ENCODE peak calls at places on chromosome 14, in six cellular contexts. G is pancreas, K is WERI-Rb-1, W is lung, S is PC-3, U is uterus. B is an unnamed sample. For H3K9me3, the result is how much of the 10 kb centered on the place peaks cover.

GRCh38 chr14:64423987-64424386 is 35.8 kb downstream of the MTHFD1 start:
- DNase-seq in S (peak), K (no peak), G (no peak), W (no peak), U (no peak), B (no peak)

GRCh38 chr14:95196268-95196667 is 38.9 kb upstream of the DICER1 start:
- DNase-seq in K (no peak), W (no peak), U (no peak), S (peak), G (no peak), B (no peak)

GRCh38 chr14:72549026-72549425 is 344.9 kb downstream of the DPF3 start:
- DNase-seq in U (no peak), G (no peak), K (no peak), W (no peak), S (peak), B (peak)

GRCh38 chr14:72925171-72925759 is 999 bp upstream of the DCAF4 start:
- DNase-seq in S (no peak), W (peak), G (no peak), K (no peak), U (no peak), B (no peak)

GRCh38 chr14:74531467-74531866 is 37.9 kb downstream of the ISCA2 start:
- DNase-seq in W (peak), K (peak), S (peak), G (no peak), U (no peak), B (no peak)

GRCh38 chr14:81819910-81820309 is 286.3 kb upstream of the SEL1L start:
- DNase-seq in S (no peak), K (no peak), W (no peak), G (no peak), U (no peak), B (no peak)

GRCh38 chr14:49303952-49304516 is 282.1 kb downstream of the RPS29 start:
- DNase-seq in S (peak), G (no peak), U (no peak), W (no peak), K (no peak), B (no peak)

GRCh38 chr14:51188566-51189185 is 51.4 kb upstream of the TMX1 start:
- DNase-seq in U (peak), K (no peak), W (no peak), S (peak), G (no peak), B (no peak)

GRCh38 chr14:58918066-58918465 is 270.4 kb upstream of the DAAM1 start:
- DNase-seq in G (no peak), K (no peak), W (no peak), U (no peak), S (peak), B (no peak)

GRCh38 chr14:21287166-21287565 is 7.3 kb downstream of the RPGRIP1 start:
- DNase-seq in S (no peak), U (no peak), W (no peak), G (no peak), K (no peak), B (no peak)
- H3K9me3 ChIP-seq in S (under half), U (under half), W (under half), G (under half), K (under half), B (under half)

GRCh38 chr14:68922201-68922613 is 56.9 kb downstream of the ACTN1 start:
- DNase-seq in K (no peak), U (no peak), G (no peak), S (no peak), W (no peak), B (no peak)

GRCh38 chr14:68921049-68921448 is 58.1 kb downstream of the ACTN1 start:
- DNase-seq in G (no peak), U (no peak), W (no peak), S (no peak), K (no peak), B (no peak)

GRCh38 chr14:68922886-68923285 is 56.2 kb downstream of the ACTN1 start:
- DNase-seq in U (no peak), W (no peak), S (no peak), G (no peak), K (no peak), B (no peak)

GRCh38 chr14:68919129-68919927 is 59.8 kb downstream of the ACTN1 start:
- DNase-seq in G (no peak), S (no peak), U (no peak), W (no peak), K (no peak), B (no peak)

GRCh38 chr14:68921666-68922065 is 57.4 kb downstream of the ACTN1 start:
- DNase-seq in W (no peak), G (no peak), U (no peak), K (no peak), S (no peak), B (no peak)
- TF ChIP-seq CTCF in W (no peak), G (no peak), U (no peak), K (peak), S (peak), B (no peak)

GRCh38 chr14:97217094-97217885 is 420.1 kb downstream of the VRK1 start:
- DNase-seq in G (no peak), K (no peak), U (no peak), W (no peak), S (no peak), B (no peak)

GRCh38 chr14:97218336-97218712 is 421.1 kb downstream of the VRK1 start:
- DNase-seq in K (no peak), S (no peak), W (no peak), U (no peak), G (no peak), B (no peak)

GRCh38 chr14:97219356-97220017 is 422.3 kb downstream of the VRK1 start:
- DNase-seq in S (no peak), W (no peak), U (no peak), G (no peak), K (no peak), B (no peak)

GRCh38 chr14:97221572-97221971 is 424.4 kb downstream of the VRK1 start:
- DNase-seq in G (no peak), S (no peak), K (no peak), U (no peak), W (no peak), B (no peak)

DNA sequence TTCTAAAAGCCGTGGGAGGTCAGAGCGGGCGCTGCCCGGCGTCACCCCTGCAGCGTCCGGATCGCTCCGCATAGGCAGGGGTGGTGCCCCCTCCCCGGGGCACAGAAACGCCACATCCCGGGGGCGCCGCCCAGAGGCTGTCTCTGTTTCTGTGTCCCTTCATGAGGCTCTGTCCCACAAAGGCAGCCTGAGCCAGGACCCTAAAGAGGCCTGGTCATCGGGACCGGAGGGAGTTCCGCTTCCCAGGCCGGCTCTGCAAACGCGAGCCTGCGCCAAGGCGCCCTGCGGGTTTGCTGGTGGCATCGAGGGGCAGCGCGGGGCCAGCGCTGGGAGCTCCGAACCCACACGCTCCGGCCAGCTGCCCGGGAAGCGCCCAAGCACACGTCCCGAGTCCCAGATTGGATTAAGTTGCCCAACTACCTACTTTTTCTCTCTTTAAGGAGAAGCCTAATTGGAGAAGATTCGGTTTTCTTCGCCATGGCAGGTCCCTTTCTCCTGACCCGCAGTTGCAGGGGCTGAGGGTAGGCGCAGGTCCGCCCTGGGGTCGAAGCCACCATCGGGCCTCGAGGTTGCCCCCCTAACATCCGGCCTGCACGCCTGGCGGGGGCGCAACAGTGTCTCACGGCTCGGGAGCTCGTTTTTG is 421.7 kb downstream of the VRK1 start:
- DNase-seq in S (no peak), G (no peak), K (no peak), W (no peak), U (no peak), B (no peak)
- H3K4me3 ChIP-seq in S (no peak), G (peak), K (no peak), W (no peak), U (no peak), B (peak)

GRCh38 chr14:106417224-106418049 is 891.1 kb downstream of the TMEM121 start:
- DNase-seq in S (no peak), W (peak), K (peak), U (no peak), G (no peak), B (peak)
- H3K9me3 ChIP-seq in S (under half), W (under half), K (under half), U (under half), G (under half), B (under half)

GRCh38 chr14:20247651-20248246 is 8.7 kb downstream of the OR11H4 start:
- DNase-seq in S (peak), W (no peak), U (no peak), G (no peak), K (no peak), B (no peak)
- TF ChIP-seq CTCF in S (peak), W (no peak), U (no peak), G (peak), K (peak), B (peak)

GRCh38 chr14:101137234-101137633 is 233.7 kb upstream of the RTL1 start:
- DNase-seq in K (no peak), S (no peak), W (no peak), U (no peak), G (no peak), B (no peak)
- H3K4me3 ChIP-seq in K (no peak), S (no peak), W (no peak), U (no peak), G (no peak), B (no peak)